ENCODE peak calls at places on chromosome 17, in five cellular contexts. D is esophagus muscularis mucosa, H is Panc1, J is spleen, B is prostate gland. E is an unnamed sample.

GRCh38 chr17:66667491-66668030 is 167.4 kb upstream of the CACNG5 start:
- DNase-seq in B (no peak), H (no peak), J (no peak), D (no peak), E (no peak)

GRCh38 chr17:57284984-57285646 is 28.8 kb downstream of the MSI2 start:
- DNase-seq in B (no peak), J (peak; percentile 80), H (no peak), D (no peak), E (no peak)

GRCh38 chr17:44397479-44398440 is 8.3 kb upstream of the ITGA2B start:
- DNase-seq in H (no peak), B (no peak), J (no peak), D (no peak), E (no peak)

GRCh38 chr17:61340431-61340830 is 59.2 kb upstream of the TBX2 start:
- DNase-seq in D (no peak), B (no peak), J (no peak), H (no peak), E (no peak)

GRCh38 chr17:64223283-64223682 is 39.8 kb downstream of the TEX2 start:
- DNase-seq in B (no peak), J (no peak), D (no peak), H (no peak), E (no peak)

GRCh38 chr17:47999612-48000011 is 28.7 kb downstream of the CDK5RAP3 start:
- DNase-seq in B (no peak), J (no peak), H (no peak), D (no peak), E (no peak)

GRCh38 chr17:66840061-66840460 is 5.1 kb downstream of the CACNG5 start:
- DNase-seq in B (no peak), D (no peak), J (no peak), H (no peak), E (no peak)

GRCh38 chr17:1908699-1909309 is 79.0 kb downstream of the RPA1 start:
- DNase-seq in B (peak; percentile 62), J (no peak), H (peak; percentile 39), D (no peak), E (peak; percentile 75)

GRCh38 chr17:78241277-78242023 is 10.0 kb downstream of the TMEM235 start:
- DNase-seq in J (no peak), H (no peak), D (no peak), B (no peak), E (no peak)

GRCh38 chr17:42055496-42055895 is 5.1 kb upstream of the C17orf113 start:
- DNase-seq in B (no peak), H (no peak), D (no peak), J (no peak), E (no peak)

GRCh38 chr17:83052241-83052564 is 27.2 kb upstream of the METRNL start:
- DNase-seq in J (no peak), D (no peak), H (no peak), B (no peak), E (no peak)

GRCh38 chr17:1713878-1714487 is 3.8 kb upstream of the TLCD2 start:
- DNase-seq in J (no peak), D (no peak), B (peak; percentile 49), H (no peak), E (no peak)

GRCh38 chr17:34614698-34615097 is 35.3 kb downstream of the TMEM132E start:
- DNase-seq in D (no peak), J (no peak), H (no peak), B (no peak), E (no peak)

GRCh38 chr17:63116967-63117366 is 150.9 kb downstream of the TANC2 start:
- DNase-seq in B (peak; percentile 5), H (no peak), D (no peak), J (no peak), E (no peak)

GRCh38 chr17:78541488-78542237 is 35.5 kb downstream of the DNAH17 start:
- DNase-seq in D (no peak), B (no peak), J (peak; percentile 56), H (no peak), E (peak; percentile 62)

GRCh38 chr17:57612202-57613071 is 132.7 kb downstream of the CCDC182 start:
- DNase-seq in J (no peak), H (no peak), B (no peak), D (no peak), E (no peak)

GRCh38 chr17:1147664-1148063 is 32.1 kb downstream of the ABR start:
- DNase-seq in B (peak; percentile 56), H (peak; percentile 39), J (no peak), D (no peak), E (no peak)

GRCh38 chr17:10729334-10730193 is at the start of gene TMEM220:
- DNase-seq in J (peak; percentile 92), H (no peak), B (peak; percentile 66), D (peak; percentile 94), E (peak; percentile 94)

GRCh38 chr17:69485901-69486643 is 71.6 kb downstream of the MAP2K6 start:
- DNase-seq in B (no peak), H (no peak), D (no peak), J (no peak), E (no peak)

GRCh38 chr17:41377546-41377945 is 4.6 kb downstream of the KRT34 start:
- DNase-seq in J (no peak), D (no peak), H (no peak), B (no peak), E (no peak)

GRCh38 chr17:65455972-65456343 is 105.5 kb downstream of the AXIN2 start:
- DNase-seq in B (peak; percentile 18), D (no peak), H (peak; percentile 2), J (no peak), E (no peak)
- TF ChIP-seq CTCF in B (peak; percentile 27), D (peak; percentile 43), H (peak; percentile 44), J (no peak), E (no peak)

DNA sequence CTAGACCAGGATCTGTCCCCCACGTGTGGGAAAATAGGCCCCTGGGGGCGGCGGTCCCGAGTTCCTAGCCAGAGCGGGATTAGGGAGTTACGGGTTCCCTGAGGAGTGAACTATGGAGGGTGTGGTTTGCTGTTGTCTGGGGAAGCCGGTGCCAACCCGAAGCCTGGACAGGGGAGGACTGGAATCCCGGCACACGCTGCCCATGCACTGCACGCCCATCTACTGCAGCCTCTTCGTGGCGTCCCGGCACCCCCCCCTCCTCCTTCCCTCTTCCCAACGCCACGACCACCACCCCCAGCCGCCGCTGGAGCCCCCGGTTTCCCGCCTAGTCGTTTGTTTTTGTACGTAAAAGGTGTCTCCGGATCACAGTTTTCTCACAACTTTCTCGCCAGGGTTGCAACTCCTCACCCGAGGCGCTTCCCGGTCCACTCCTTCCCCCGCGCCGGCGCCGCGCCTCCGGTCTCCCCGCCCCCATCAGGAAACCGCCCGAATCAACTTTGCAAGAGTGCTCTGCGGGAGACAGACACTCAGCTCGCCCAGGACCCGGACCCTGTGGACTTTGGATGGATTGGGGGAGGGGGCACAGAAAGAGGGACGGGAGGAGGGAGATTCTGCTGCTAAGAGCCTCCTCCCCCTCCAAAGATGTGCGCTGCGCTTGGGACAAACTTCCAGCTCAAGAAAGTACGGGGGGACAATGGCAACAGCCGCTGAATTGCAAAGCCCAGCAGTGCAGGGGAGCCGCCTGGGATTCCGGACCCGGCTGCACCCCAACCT is 1.4 kb upstream of the LHX1 start:
- DNase-seq in J (no peak), B (no peak), H (no peak), D (no peak), E (no peak)
- H3K4me3 ChIP-seq in J (peak overlapping the region; percentile 25), B (no peak overlapping the region), H (peak overlapping the region; percentile 64), D (peak overlapping the region; percentile 43), E (no peak overlapping the region)

DNA sequence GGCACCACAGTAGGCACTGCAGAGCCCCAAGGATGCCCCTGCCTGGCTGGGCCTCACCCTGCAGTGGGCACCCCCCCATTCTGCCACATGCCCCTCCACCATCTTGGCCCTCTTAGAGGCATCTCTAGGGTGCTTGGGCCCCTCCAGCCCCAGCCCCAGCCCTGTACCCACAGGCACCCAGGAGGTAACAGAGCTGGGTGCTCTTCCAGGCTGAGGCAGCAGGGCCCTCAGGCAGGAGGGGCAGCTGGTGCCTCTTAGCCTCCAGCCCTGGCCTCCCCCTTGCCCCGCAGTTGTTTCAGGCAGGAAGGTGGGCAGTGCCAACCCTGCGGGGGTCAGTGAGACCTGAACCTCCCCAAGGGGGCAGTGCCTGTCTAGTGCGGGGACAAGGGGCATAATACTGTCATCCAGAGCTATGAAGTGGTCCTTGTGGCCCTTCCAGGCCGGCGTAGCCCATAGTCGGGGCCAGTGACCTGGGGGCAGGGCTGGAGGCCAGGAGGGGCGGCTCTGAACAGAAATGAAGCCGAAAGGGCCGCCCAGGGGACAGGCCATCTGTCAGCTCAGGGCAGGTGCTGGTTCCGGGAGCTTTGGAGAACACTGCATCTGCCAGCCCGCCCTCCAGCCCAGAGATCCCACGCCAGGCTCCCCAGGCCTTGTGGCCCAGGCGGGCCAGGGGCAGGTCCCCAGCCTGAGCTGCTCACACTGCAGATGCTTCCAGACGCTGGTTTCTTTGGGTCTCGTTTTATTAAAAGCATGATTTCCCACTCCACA is 4.9 kb upstream of the AATK start:
- DNase-seq in H (no peak), B (no peak), D (no peak), J (no peak), E (no peak)
- TF ChIP-seq POLR2AphosphoS5 in H (no peak), B (no peak), D (no peak), J (no peak), E (no peak)

GRCh38 chr17:9465216-9465921 is 110.3 kb downstream of the STX8 start:
- DNase-seq in B (no peak), H (no peak), D (no peak), J (no peak), E (no peak)
- TF ChIP-seq CTCF in B (no peak), H (no peak), D (peak; percentile 42), J (no peak), E (no peak)

GRCh38 chr17:74935585-74936469 is at the start of gene OTOP3:
- DNase-seq in D (no peak), H (no peak), B (no peak), J (no peak), E (no peak)

GRCh38 chr17:74939534-74939933 is 3.8 kb downstream of the OTOP3 start:
- DNase-seq in B (no peak), D (no peak), J (no peak), H (no peak), E (no peak)

GRCh38 chr17:74938194-74938950 is 2.7 kb downstream of the OTOP3 start:
- DNase-seq in B (no peak), H (no peak), J (no peak), D (no peak), E (no peak)

GRCh38 chr17:74936470-74936799 is 737 bp downstream of the OTOP3 start:
- DNase-seq in H (no peak), B (no peak), J (no peak), D (no peak), E (no peak)

GRCh38 chr17:74937064-74938051 is 1.7 kb downstream of the OTOP3 start:
- DNase-seq in J (no peak), B (no peak), D (no peak), H (no peak), E (no peak)
- H3K4me3 ChIP-seq in J (no peak overlapping the region), B (no peak overlapping the region), D (no peak overlapping the region), H (no peak overlapping the region), E (no peak overlapping the region)

GRCh38 chr17:46191332-46192210 is 1.7 kb downstream of the KANSL1 start:
- DNase-seq in D (no peak), B (peak; percentile 25), J (no peak), H (no peak), E (no peak)
- TF ChIP-seq POLR2AphosphoS5 in D (peak; percentile 24), B (peak; percentile 54), J (no peak), H (peak; percentile 29), E (peak; percentile 12)

GRCh38 chr17:75614006-75614405 is 19.2 kb upstream of the SMIM5 start:
- DNase-seq in D (no peak), J (no peak), B (no peak), H (no peak), E (no peak)
- TF ChIP-seq CTCF in D (no peak), J (no peak), B (no peak), H (no peak), E (no peak)